ENCODE peak calls at places on chromosomes 16 and 17, in six cellular contexts. F, L, E, G, X and Q are unnamed samples.

GRCh38 chr17:4604111-4604644 is 19.8 kb downstream of the SMTNL2 start:
- DNase-seq in F (peak; percentile 84), L (peak; percentile 72), E (no peak), G (no peak), X (no peak), Q (peak; percentile 96)

GRCh38 chr16:22322021-22322471 is 24.8 kb downstream of the POLR3E start:
- DNase-seq in F (no peak), L (no peak), E (no peak), G (no peak), X (no peak), Q (no peak)

GRCh38 chr16:10624527-10624926 is 44.1 kb upstream of the EMP2 start:
- DNase-seq in F (no peak), L (no peak), E (no peak), G (no peak), X (no peak), Q (no peak)

GRCh38 chr16:68244903-68245853 is at the start of gene PLA2G15:
- DNase-seq in F (peak; percentile 99), L (peak; percentile 99), E (peak; percentile 100), G (peak; percentile 98), X (peak; percentile 93), Q (peak; percentile 99)

GRCh38 chr17:82787081-82787848 is 35.4 kb downstream of the TBCD start:
- DNase-seq in F (no peak), L (no peak), E (peak; percentile 87), G (peak; percentile 34), X (no peak), Q (peak; percentile 62)

GRCh38 chr17:30922235-30922993 is 669 bp downstream of the ADAP2 start:
- DNase-seq in F (peak; percentile 17), L (peak; percentile 8), E (peak; percentile 76), G (peak; percentile 17), X (no peak), Q (peak; percentile 68)

GRCh38 chr16:30775381-30776099 is 11.5 kb downstream of the ZNF629 start:
- DNase-seq in F (peak; percentile 87), L (peak; percentile 89), E (peak; percentile 92), G (peak; percentile 83), X (peak; percentile 53), Q (peak; percentile 93)

GRCh38 chr16:66549284-66550131 is at the start of gene TK2:
- DNase-seq in F (peak; percentile 72), L (peak; percentile 63), E (peak; percentile 89), G (peak; percentile 71), X (peak; percentile 58), Q (peak; percentile 73)

GRCh38 chr17:63946440-63947363 is 14.6 kb upstream of the CD79B start:
- DNase-seq in F (no peak), L (peak; percentile 54), E (no peak), G (peak; percentile 54), X (peak; percentile 63), Q (no peak)

GRCh38 chr16:11743308-11744074 is 834 bp upstream of the TXNDC11 start:
- DNase-seq in F (no peak), L (peak; percentile 27), E (no peak), G (peak; percentile 39), X (peak; percentile 11), Q (no peak)

GRCh38 chr16:35252356-35252936 is 1793.0 kb downstream of the TP53TG3F start:
- DNase-seq in F (no peak), L (no peak), E (no peak), G (no peak), X (no peak), Q (no peak)

GRCh38 chr16:35249051-35249450 is 1789.6 kb downstream of the TP53TG3F start:
- DNase-seq in F (no peak), L (no peak), E (no peak), G (no peak), X (no peak), Q (no peak)
- H3K9me3 ChIP-seq in F (peaks cover 13% of the 10 kb centered on the region), L (no peaks in the 10 kb centered on the region), E (peaks cover 2% of the 10 kb centered on the region), G (no peaks in the 10 kb centered on the region), X (no peaks in the 10 kb centered on the region), Q (no peaks in the 10 kb centered on the region)

GRCh38 chr17:29624586-29624985 is 1.9 kb upstream of the CORO6 start:
- DNase-seq in F (no peak), L (no peak), E (no peak), G (no peak), X (no peak), Q (no peak)

GRCh38 chr17:29621751-29622194 is 939 bp downstream of the CORO6 start:
- DNase-seq in F (no peak), L (no peak), E (no peak), G (no peak), X (no peak), Q (no peak)

GRCh38 chr17:29625037-29625750 is 2.5 kb upstream of the CORO6 start:
- DNase-seq in F (no peak), L (no peak), E (no peak), G (no peak), X (no peak), Q (peak; percentile 60)

GRCh38 chr17:29622337-29623282 is at the start of gene CORO6:
- DNase-seq in F (peak; percentile 70), L (no peak), E (peak; percentile 88), G (peak; percentile 47), X (peak; percentile 64), Q (peak; percentile 88)

DNA sequence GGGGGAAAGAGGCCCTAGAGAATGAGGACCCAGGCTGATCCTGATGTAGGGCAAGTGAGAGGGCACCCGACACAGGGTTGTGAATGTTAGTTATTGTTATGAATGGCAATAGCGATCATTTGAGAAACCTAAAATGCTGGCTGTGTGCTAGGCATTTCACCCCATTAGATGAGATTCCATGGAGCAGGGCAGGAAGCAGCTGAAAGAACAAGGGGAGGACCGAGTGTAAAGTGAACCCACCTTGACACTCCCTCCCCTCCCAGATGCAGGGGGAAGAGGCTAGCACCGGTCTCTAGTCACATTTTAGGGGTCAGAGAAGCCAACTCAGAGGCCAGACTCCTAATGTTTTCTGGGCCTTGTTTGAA is 553 bp upstream of the CORO6 start:
- DNase-seq in F (no peak), L (no peak), E (no peak), G (no peak), X (no peak), Q (no peak)
- H3K27ac ChIP-seq in F (peak overlapping the region; percentile 87), L (peak overlapping the region; percentile 95), E (no peak overlapping the region), G (no peak overlapping the region), X (no peak overlapping the region), Q (peak overlapping the region; percentile 26)

DNA sequence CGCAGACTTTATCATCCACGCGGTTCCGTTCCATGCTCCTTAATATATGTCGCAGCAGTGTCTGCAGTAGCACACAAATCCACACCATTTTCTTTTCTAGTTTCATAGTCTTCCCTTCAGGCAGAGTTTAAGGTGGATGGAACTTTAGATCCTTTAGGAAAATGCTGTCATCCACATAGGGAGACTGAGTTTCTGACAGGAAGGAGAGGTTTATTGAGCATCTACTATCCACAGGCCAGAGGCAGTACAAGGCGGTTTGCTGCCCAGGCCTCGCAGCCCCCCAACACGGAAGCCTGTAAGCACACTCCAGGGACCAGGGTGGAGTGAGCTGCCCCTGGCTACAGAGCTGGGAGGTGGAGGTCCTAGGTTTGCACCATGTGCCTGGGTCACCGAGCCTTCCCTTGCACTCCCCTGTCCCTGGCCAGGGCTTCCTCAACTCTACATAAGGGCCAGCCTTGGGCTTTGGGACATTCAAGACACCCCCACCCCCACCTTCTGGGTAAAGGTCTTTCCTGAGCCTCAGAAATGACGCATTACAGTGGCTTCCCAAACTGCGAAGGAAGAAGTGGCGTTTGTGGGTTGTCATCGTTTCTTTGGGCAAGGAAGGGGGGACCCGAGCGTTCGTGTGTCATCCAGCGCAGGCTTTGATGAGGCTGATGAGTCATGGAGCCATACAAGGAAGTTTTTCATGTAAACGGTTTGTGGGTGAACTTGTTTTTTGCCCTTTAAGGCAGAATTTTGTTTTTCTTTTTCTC is 146.5 kb upstream of the PLCG2 start:
- DNase-seq in F (no peak), L (no peak), E (no peak), G (peak; percentile 41), X (peak; percentile 80), Q (no peak)
- H3K4me3 ChIP-seq in F (no peak overlapping the region), L (no peak overlapping the region), E (no peak overlapping the region), G (no peak overlapping the region), X (no peak overlapping the region), Q (no peak overlapping the region)

GRCh38 chr16:79769320-79770243 is 169.0 kb upstream of the MAF start:
- DNase-seq in F (no peak), L (no peak), E (no peak), G (no peak), X (no peak), Q (no peak)
- H3K9me3 ChIP-seq in F (no peaks in the 10 kb centered on the region), L (no peaks in the 10 kb centered on the region), E (no peaks in the 10 kb centered on the region), G (no peaks in the 10 kb centered on the region), X (no peaks in the 10 kb centered on the region), Q (no peaks in the 10 kb centered on the region)

DNA sequence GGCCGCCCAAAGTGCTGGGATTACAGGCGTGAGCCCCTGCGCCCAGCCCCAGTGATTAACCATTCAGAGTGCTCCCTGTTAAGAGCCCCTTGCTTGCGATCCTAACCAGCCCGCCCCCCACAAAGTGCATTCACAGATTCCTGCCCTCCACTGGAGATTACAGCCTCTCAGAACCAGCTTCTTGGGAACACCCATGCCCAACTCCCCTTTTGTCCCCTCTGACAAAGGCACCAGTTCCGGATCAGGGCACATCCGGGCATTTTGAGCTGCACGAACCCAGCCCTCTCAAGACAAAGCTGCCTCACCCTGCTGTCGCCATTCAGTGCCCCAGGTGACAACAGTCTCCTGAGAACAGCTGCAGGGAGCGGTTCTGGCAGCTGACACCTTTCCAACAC is 848 bp upstream of the KRT19 start:
- DNase-seq in F (no peak), L (no peak), E (no peak), G (peak; percentile 77), X (no peak), Q (no peak)
- H3K27ac ChIP-seq in F (no peak overlapping the region), L (no peak overlapping the region), E (no peak overlapping the region), G (peak overlapping the region; percentile 92), X (peak overlapping the region; percentile 72), Q (no peak overlapping the region)

GRCh38 chr17:29114141-29114540 is 66.1 kb downstream of the MYO18A start:
- DNase-seq in F (no peak), L (no peak), E (no peak), G (no peak), X (no peak), Q (no peak)
- H3K4me3 ChIP-seq in F (no peak overlapping the region), L (no peak overlapping the region), E (no peak overlapping the region), G (no peak overlapping the region), X (no peak overlapping the region), Q (no peak overlapping the region)

GRCh38 chr17:77178050-77178449 is 37.3 kb downstream of the SEC14L1 start:
- DNase-seq in F (no peak), L (no peak), E (no peak), G (no peak), X (no peak), Q (no peak)

GRCh38 chr17:77174928-77175720 is 34.4 kb downstream of the SEC14L1 start:
- DNase-seq in F (no peak), L (no peak), E (no peak), G (no peak), X (no peak), Q (no peak)

GRCh38 chr17:77177002-77177401 is 36.2 kb downstream of the SEC14L1 start:
- DNase-seq in F (no peak), L (no peak), E (no peak), G (no peak), X (no peak), Q (no peak)

GRCh38 chr17:77167472-77168306 is 26.9 kb downstream of the SEC14L1 start:
- DNase-seq in F (no peak), L (no peak), E (no peak), G (no peak), X (no peak), Q (no peak)

DNA sequence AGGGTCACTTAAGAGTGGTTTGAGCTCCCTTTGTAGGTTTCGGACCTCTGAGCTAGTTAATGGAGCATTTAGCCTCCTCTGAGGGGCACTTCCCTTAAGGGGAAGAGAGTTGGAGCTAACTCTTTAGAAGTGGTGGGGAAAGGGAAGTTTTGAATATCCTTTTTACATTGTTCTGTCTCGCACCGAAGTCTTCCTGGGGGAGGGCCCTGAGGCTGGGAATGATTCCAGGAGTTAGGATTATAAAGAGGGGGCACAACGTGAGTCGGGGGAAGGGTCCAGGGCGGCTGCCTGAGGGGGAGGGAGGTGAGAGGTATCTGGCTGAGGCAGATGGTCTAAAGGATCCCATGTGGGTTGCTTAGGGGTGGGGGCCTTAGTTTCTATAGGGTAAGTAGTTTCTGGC is 32.3 kb downstream of the SEC14L1 start:
- DNase-seq in F (no peak), L (no peak), E (no peak), G (no peak), X (no peak), Q (no peak)
- H3K9me3 ChIP-seq in F (peaks cover 32% of the 10 kb centered on the region), L (peaks cover 4% of the 10 kb centered on the region), E (peaks cover 11% of the 10 kb centered on the region), G (peaks cover 18% of the 10 kb centered on the region), X (peaks cover 18% of the 10 kb centered on the region), Q (no peaks in the 10 kb centered on the region)